ENCODE peak calls at places on chromosomes 12 and 14, in four cellular contexts. One of them, this sample, is unnamed.

GRCh38 chr14:93496856-93497255 is 66.1 kb downstream of the UNC79 start:
- DNase-seq in NCI-H1092 treated with DMSO at 0.1 percent for 48 hours: no peak
- DNase-seq in stimulated activated CD4-positive, alpha-beta T cell treated with anti-CD3 and anti-CD28 coated beads, Interleukin-15, amount 100 ng/mL, for 1 hour: no peak
- DNase-seq in M059J: no peak
- DNase-seq in this sample: no peak

GRCh38 chr14:23364604-23365352 is at the start of gene EFS:
- DNase-seq in NCI-H1092 treated with DMSO at 0.1 percent for 48 hours: no peak
- DNase-seq in stimulated activated CD4-positive, alpha-beta T cell treated with anti-CD3 and anti-CD28 coated beads, Interleukin-15, amount 100 ng/mL, for 1 hour: no peak
- DNase-seq in M059J: no peak
- DNase-seq in this sample: no peak

GRCh38 chr12:50232771-50233209 is 50.5 kb downstream of the LIMA1 start:
- DNase-seq in NCI-H1092 treated with DMSO at 0.1 percent for 48 hours: no peak
- DNase-seq in stimulated activated CD4-positive, alpha-beta T cell treated with anti-CD3 and anti-CD28 coated beads, Interleukin-15, amount 100 ng/mL, for 1 hour: no peak
- DNase-seq in M059J: no peak
- DNase-seq in this sample: no peak

GRCh38 chr12:8078400-8078799 is 3.7 kb upstream of the NECAP1 start:
- DNase-seq in NCI-H1092 treated with DMSO at 0.1 percent for 48 hours: peak; percentile 13
- DNase-seq in stimulated activated CD4-positive, alpha-beta T cell treated with anti-CD3 and anti-CD28 coated beads, Interleukin-15, amount 100 ng/mL, for 1 hour: peak; percentile 15
- DNase-seq in M059J: peak; percentile 56
- DNase-seq in this sample: no peak

GRCh38 chr12:15131462-15131861 is 89.8 kb downstream of the RERG start:
- DNase-seq in NCI-H1092 treated with DMSO at 0.1 percent for 48 hours: no peak
- DNase-seq in stimulated activated CD4-positive, alpha-beta T cell treated with anti-CD3 and anti-CD28 coated beads, Interleukin-15, amount 100 ng/mL, for 1 hour: no peak
- DNase-seq in M059J: peak; percentile 29
- DNase-seq in this sample: peak; percentile 31

GRCh38 chr14:21846227-21846885 is 172.7 kb upstream of the OR4E1 start:
- DNase-seq in NCI-H1092 treated with DMSO at 0.1 percent for 48 hours: no peak
- DNase-seq in stimulated activated CD4-positive, alpha-beta T cell treated with anti-CD3 and anti-CD28 coated beads, Interleukin-15, amount 100 ng/mL, for 1 hour: peak; percentile 61
- DNase-seq in M059J: no peak
- DNase-seq in this sample: peak; percentile 39

GRCh38 chr14:72479471-72479931 is 414.4 kb downstream of the DPF3 start:
- DNase-seq in NCI-H1092 treated with DMSO at 0.1 percent for 48 hours: no peak
- DNase-seq in stimulated activated CD4-positive, alpha-beta T cell treated with anti-CD3 and anti-CD28 coated beads, Interleukin-15, amount 100 ng/mL, for 1 hour: no peak
- DNase-seq in M059J: peak; percentile 18
- DNase-seq in this sample: no peak

GRCh38 chr12:116376354-116377193 is 99.1 kb upstream of the MED13L start:
- DNase-seq in NCI-H1092 treated with DMSO at 0.1 percent for 48 hours: peak; percentile 60
- DNase-seq in stimulated activated CD4-positive, alpha-beta T cell treated with anti-CD3 and anti-CD28 coated beads, Interleukin-15, amount 100 ng/mL, for 1 hour: no peak
- DNase-seq in M059J: peak; percentile 89
- DNase-seq in this sample: peak; percentile 64

GRCh38 chr14:32312010-32312331 is 17.1 kb upstream of the AKAP6 start:
- DNase-seq in NCI-H1092 treated with DMSO at 0.1 percent for 48 hours: no peak
- DNase-seq in stimulated activated CD4-positive, alpha-beta T cell treated with anti-CD3 and anti-CD28 coated beads, Interleukin-15, amount 100 ng/mL, for 1 hour: no peak
- DNase-seq in M059J: no peak
- DNase-seq in this sample: no peak

GRCh38 chr14:68977137-68977740 is 1.9 kb downstream of the ACTN1 start:
- DNase-seq in NCI-H1092 treated with DMSO at 0.1 percent for 48 hours: no peak
- DNase-seq in stimulated activated CD4-positive, alpha-beta T cell treated with anti-CD3 and anti-CD28 coated beads, Interleukin-15, amount 100 ng/mL, for 1 hour: no peak
- DNase-seq in M059J: no peak
- DNase-seq in this sample: no peak

GRCh38 chr14:39107624-39108023 is 4.6 kb upstream of the SEC23A start:
- DNase-seq in NCI-H1092 treated with DMSO at 0.1 percent for 48 hours: peak; percentile 52
- DNase-seq in stimulated activated CD4-positive, alpha-beta T cell treated with anti-CD3 and anti-CD28 coated beads, Interleukin-15, amount 100 ng/mL, for 1 hour: no peak
- DNase-seq in M059J: peak; percentile 50
- DNase-seq in this sample: peak; percentile 52

GRCh38 chr12:70365398-70365647 is 767 bp upstream of the KCNMB4 start:
- DNase-seq in NCI-H1092 treated with DMSO at 0.1 percent for 48 hours: no peak
- DNase-seq in stimulated activated CD4-positive, alpha-beta T cell treated with anti-CD3 and anti-CD28 coated beads, Interleukin-15, amount 100 ng/mL, for 1 hour: no peak
- DNase-seq in M059J: no peak
- DNase-seq in this sample: no peak

GRCh38 chr12:24759155-24759554 is 189.7 kb downstream of the BCAT1 start:
- DNase-seq in NCI-H1092 treated with DMSO at 0.1 percent for 48 hours: no peak
- DNase-seq in stimulated activated CD4-positive, alpha-beta T cell treated with anti-CD3 and anti-CD28 coated beads, Interleukin-15, amount 100 ng/mL, for 1 hour: no peak
- DNase-seq in M059J: peak; percentile 83
- DNase-seq in this sample: no peak

GRCh38 chr14:75417674-75418073 is 10.1 kb upstream of the JDP2 start:
- DNase-seq in NCI-H1092 treated with DMSO at 0.1 percent for 48 hours: no peak
- DNase-seq in stimulated activated CD4-positive, alpha-beta T cell treated with anti-CD3 and anti-CD28 coated beads, Interleukin-15, amount 100 ng/mL, for 1 hour: no peak
- DNase-seq in M059J: peak; percentile 37
- DNase-seq in this sample: no peak

GRCh38 chr14:89282191-89282590 is 134.8 kb downstream of the FOXN3 start:
- DNase-seq in NCI-H1092 treated with DMSO at 0.1 percent for 48 hours: no peak
- DNase-seq in stimulated activated CD4-positive, alpha-beta T cell treated with anti-CD3 and anti-CD28 coated beads, Interleukin-15, amount 100 ng/mL, for 1 hour: no peak
- DNase-seq in M059J: no peak
- DNase-seq in this sample: no peak

GRCh38 chr12:72133497-72134055 is 138.6 kb upstream of the TRHDE start:
- DNase-seq in NCI-H1092 treated with DMSO at 0.1 percent for 48 hours: peak; percentile 8
- DNase-seq in stimulated activated CD4-positive, alpha-beta T cell treated with anti-CD3 and anti-CD28 coated beads, Interleukin-15, amount 100 ng/mL, for 1 hour: no peak
- DNase-seq in M059J: no peak
- DNase-seq in this sample: no peak

GRCh38 chr12:118058881-118059644 is 1.9 kb downstream of the WSB2 start:
- DNase-seq in NCI-H1092 treated with DMSO at 0.1 percent for 48 hours: no peak
- DNase-seq in stimulated activated CD4-positive, alpha-beta T cell treated with anti-CD3 and anti-CD28 coated beads, Interleukin-15, amount 100 ng/mL, for 1 hour: no peak
- DNase-seq in M059J: peak; percentile 26
- DNase-seq in this sample: no peak

GRCh38 chr14:64350091-64350490 is 38.1 kb upstream of the MTHFD1 start:
- DNase-seq in NCI-H1092 treated with DMSO at 0.1 percent for 48 hours: no peak
- DNase-seq in stimulated activated CD4-positive, alpha-beta T cell treated with anti-CD3 and anti-CD28 coated beads, Interleukin-15, amount 100 ng/mL, for 1 hour: no peak
- DNase-seq in M059J: no peak
- DNase-seq in this sample: no peak

GRCh38 chr14:22610931-22611330 is 12.8 kb downstream of the ABHD4 start:
- DNase-seq in NCI-H1092 treated with DMSO at 0.1 percent for 48 hours: no peak
- DNase-seq in stimulated activated CD4-positive, alpha-beta T cell treated with anti-CD3 and anti-CD28 coated beads, Interleukin-15, amount 100 ng/mL, for 1 hour: no peak
- DNase-seq in M059J: no peak
- DNase-seq in this sample: no peak

GRCh38 chr12:30795660-30796507 is 41.1 kb upstream of the CAPRIN2 start:
- DNase-seq in NCI-H1092 treated with DMSO at 0.1 percent for 48 hours: no peak
- DNase-seq in stimulated activated CD4-positive, alpha-beta T cell treated with anti-CD3 and anti-CD28 coated beads, Interleukin-15, amount 100 ng/mL, for 1 hour: no peak
- DNase-seq in M059J: peak; percentile 89
- DNase-seq in this sample: peak; percentile 77

GRCh38 chr12:68455676-68456345 is 123.6 kb upstream of the MDM1 start:
- DNase-seq in NCI-H1092 treated with DMSO at 0.1 percent for 48 hours: no peak
- DNase-seq in stimulated activated CD4-positive, alpha-beta T cell treated with anti-CD3 and anti-CD28 coated beads, Interleukin-15, amount 100 ng/mL, for 1 hour: no peak
- DNase-seq in M059J: peak; percentile 5
- DNase-seq in this sample: no peak

GRCh38 chr14:92605274-92605940 is 91.8 kb downstream of the RIN3 start:
- DNase-seq in NCI-H1092 treated with DMSO at 0.1 percent for 48 hours: no peak
- DNase-seq in stimulated activated CD4-positive, alpha-beta T cell treated with anti-CD3 and anti-CD28 coated beads, Interleukin-15, amount 100 ng/mL, for 1 hour: no peak
- DNase-seq in M059J: no peak
- DNase-seq in this sample: no peak

GRCh38 chr12:64120568-64120967 is 101.5 kb downstream of the KICS2 start:
- DNase-seq in NCI-H1092 treated with DMSO at 0.1 percent for 48 hours: no peak
- DNase-seq in stimulated activated CD4-positive, alpha-beta T cell treated with anti-CD3 and anti-CD28 coated beads, Interleukin-15, amount 100 ng/mL, for 1 hour: no peak
- DNase-seq in M059J: peak; percentile 89
- DNase-seq in this sample: no peak

GRCh38 chr12:15806826-15807225 is 17.6 kb upstream of the EPS8 start:
- DNase-seq in NCI-H1092 treated with DMSO at 0.1 percent for 48 hours: no peak
- DNase-seq in stimulated activated CD4-positive, alpha-beta T cell treated with anti-CD3 and anti-CD28 coated beads, Interleukin-15, amount 100 ng/mL, for 1 hour: no peak
- DNase-seq in M059J: no peak
- DNase-seq in this sample: no peak

GRCh38 chr14:58663494-58664111 is 25.8 kb downstream of the DACT1 start:
- DNase-seq in NCI-H1092 treated with DMSO at 0.1 percent for 48 hours: peak; percentile 60
- DNase-seq in stimulated activated CD4-positive, alpha-beta T cell treated with anti-CD3 and anti-CD28 coated beads, Interleukin-15, amount 100 ng/mL, for 1 hour: no peak
- DNase-seq in M059J: peak; percentile 83
- DNase-seq in this sample: no peak

GRCh38 chr12:73798523-73798922 is 739.1 kb upstream of the ATXN7L3B start:
- DNase-seq in NCI-H1092 treated with DMSO at 0.1 percent for 48 hours: no peak
- DNase-seq in stimulated activated CD4-positive, alpha-beta T cell treated with anti-CD3 and anti-CD28 coated beads, Interleukin-15, amount 100 ng/mL, for 1 hour: no peak
- DNase-seq in M059J: peak; percentile 4
- DNase-seq in this sample: no peak

GRCh38 chr14:23057757-23058653 is 685 bp upstream of the CDH24 start:
- DNase-seq in NCI-H1092 treated with DMSO at 0.1 percent for 48 hours: no peak
- DNase-seq in stimulated activated CD4-positive, alpha-beta T cell treated with anti-CD3 and anti-CD28 coated beads, Interleukin-15, amount 100 ng/mL, for 1 hour: peak; percentile 77
- DNase-seq in M059J: peak; percentile 86
- DNase-seq in this sample: peak; percentile 87

GRCh38 chr14:102089621-102090343 is 2.9 kb upstream of the HSP90AA1 start:
- DNase-seq in NCI-H1092 treated with DMSO at 0.1 percent for 48 hours: no peak
- DNase-seq in stimulated activated CD4-positive, alpha-beta T cell treated with anti-CD3 and anti-CD28 coated beads, Interleukin-15, amount 100 ng/mL, for 1 hour: no peak
- DNase-seq in M059J: no peak
- DNase-seq in this sample: no peak

GRCh38 chr14:100334904-100335303 is 11.8 kb downstream of the SLC25A47 start:
- DNase-seq in NCI-H1092 treated with DMSO at 0.1 percent for 48 hours: no peak
- DNase-seq in stimulated activated CD4-positive, alpha-beta T cell treated with anti-CD3 and anti-CD28 coated beads, Interleukin-15, amount 100 ng/mL, for 1 hour: no peak
- DNase-seq in M059J: no peak
- DNase-seq in this sample: no peak

GRCh38 chr14:93970589-93970966 is 5.8 kb downstream of the ASB2 start:
- DNase-seq in NCI-H1092 treated with DMSO at 0.1 percent for 48 hours: peak; percentile 35
- DNase-seq in stimulated activated CD4-positive, alpha-beta T cell treated with anti-CD3 and anti-CD28 coated beads, Interleukin-15, amount 100 ng/mL, for 1 hour: peak; percentile 53
- DNase-seq in M059J: no peak
- DNase-seq in this sample: peak; percentile 37

GRCh38 chr12:71810905-71811304 is 28.7 kb upstream of the TBC1D15 start:
- DNase-seq in NCI-H1092 treated with DMSO at 0.1 percent for 48 hours: no peak
- DNase-seq in stimulated activated CD4-positive, alpha-beta T cell treated with anti-CD3 and anti-CD28 coated beads, Interleukin-15, amount 100 ng/mL, for 1 hour: no peak
- DNase-seq in M059J: no peak
- DNase-seq in this sample: no peak

GRCh38 chr14:50943943-50944646 is at the start of gene PYGL:
- DNase-seq in NCI-H1092 treated with DMSO at 0.1 percent for 48 hours: peak; percentile 25
- DNase-seq in stimulated activated CD4-positive, alpha-beta T cell treated with anti-CD3 and anti-CD28 coated beads, Interleukin-15, amount 100 ng/mL, for 1 hour: peak; percentile 16
- DNase-seq in M059J: peak; percentile 74
- DNase-seq in this sample: peak; percentile 65